ENCODE peak calls at places on chromosomes 16 and 17, in four cellular contexts. M is heart left ventricle, N is dorsolateral prefrontal cortex, L is body of pancreas. V is an unnamed sample.

GRCh38 chr17:45136846-45137560 is 1.5 kb downstream of the ACBD4 start:
- DNase-seq in M (no peak), L (no peak), N (no peak), V (no peak)

GRCh38 chr16:22029632-22030031 is 21.7 kb downstream of the MOSMO start:
- DNase-seq in M (no peak), L (peak; percentile 13), N (no peak), V (no peak)

GRCh38 chr16:22763655-22764054 is 50.3 kb upstream of the HS3ST2 start:
- DNase-seq in M (no peak), L (no peak), N (no peak), V (no peak)

GRCh38 chr17:11744696-11745095 is 146.4 kb downstream of the DNAH9 start:
- DNase-seq in M (no peak), N (no peak), L (no peak), V (no peak)

GRCh38 chr17:7281953-7282751 is 634 bp downstream of the SLC2A4 start:
- DNase-seq in N (no peak), L (peak; percentile 31), M (peak; percentile 84), V (peak; percentile 92)

GRCh38 chr17:6713130-6713917 is at the start of gene SLC13A5:
- DNase-seq in N (no peak), L (peak; percentile 20), M (peak; percentile 17), V (peak; percentile 60)

GRCh38 chr16:2858245-2859025 is 465 bp upstream of the PRSS22 start:
- DNase-seq in L (peak; percentile 97), N (no peak), M (no peak), V (no peak)

GRCh38 chr17:31596382-31597323 is 205.2 kb downstream of the RAB11FIP4 start:
- DNase-seq in M (peak; percentile 85), N (peak; percentile 55), L (peak; percentile 38), V (peak; percentile 87)

GRCh38 chr16:86466695-86467406 is 43.5 kb upstream of the FOXF1 start:
- DNase-seq in N (no peak), M (no peak), L (no peak), V (no peak)

GRCh38 chr16:69141936-69142335 is 9.5 kb downstream of the UTP4 start:
- DNase-seq in N (no peak), M (no peak), L (no peak), V (no peak)

GRCh38 chr17:81905424-81905875 is 3.4 kb downstream of the NPB start:
- DNase-seq in M (no peak), N (no peak), L (no peak), V (peak; percentile 54)

GRCh38 chr17:61335845-61336655 is 63.6 kb upstream of the TBX2 start:
- DNase-seq in L (peak; percentile 71), M (peak; percentile 30), N (no peak), V (no peak)
- H3K27ac ChIP-seq in L (no peak overlapping the region), M (no peak overlapping the region), N (no peak overlapping the region), V (no peak overlapping the region)

DNA sequence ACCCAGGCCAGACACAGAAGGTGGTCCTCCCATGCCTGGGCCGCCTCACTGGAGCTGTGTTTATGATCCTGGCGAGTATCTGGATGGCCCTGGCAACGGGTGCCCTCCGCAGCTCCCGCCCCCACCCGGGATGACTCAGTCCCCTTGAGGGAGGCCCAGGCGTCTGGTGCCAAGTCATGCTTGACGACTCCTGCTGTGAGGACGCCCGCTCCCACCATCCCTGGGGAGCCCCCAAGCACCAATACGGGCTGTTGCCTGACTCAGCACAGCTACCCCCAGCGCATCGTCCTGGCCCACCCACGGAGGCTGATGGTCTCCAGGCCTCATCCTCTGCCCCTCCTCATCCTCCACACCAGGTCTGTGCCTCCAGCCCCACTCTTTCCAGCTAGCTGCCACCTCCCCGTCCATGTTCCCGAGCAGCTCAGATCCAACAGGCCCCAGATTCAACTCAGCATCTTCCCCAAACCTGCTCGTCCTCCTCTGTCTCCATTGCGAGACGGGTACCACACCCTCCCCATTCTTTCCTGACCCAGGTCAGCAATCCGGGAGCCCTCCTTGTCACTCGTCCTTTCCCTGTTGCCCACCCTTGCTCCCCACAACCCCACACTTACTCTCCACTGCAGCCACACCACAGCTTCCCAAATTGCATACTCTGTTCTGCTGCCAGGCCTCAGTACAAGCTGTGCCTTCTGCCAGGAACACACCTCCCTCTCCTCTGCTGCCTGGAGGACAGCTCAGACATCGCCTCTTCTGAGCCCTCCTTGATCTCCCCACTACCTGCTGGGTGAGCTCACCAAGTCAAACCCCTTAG is 2.6 kb downstream of the CAMKK1 start:
- DNase-seq in N (peak; percentile 81), M (peak; percentile 72), L (peak; percentile 84), V (peak; percentile 82)
- H3K4me3 ChIP-seq in N (peak overlapping the region; percentile 33), M (no peak overlapping the region), L (no peak overlapping the region), V (no peak overlapping the region)

GRCh38 chr16:1348441-1348840 is 3.2 kb downstream of the TSR3 start:
- DNase-seq in M (no peak), N (no peak), L (no peak), V (peak; percentile 47)

GRCh38 chr16:1349351-1349750 is 2.3 kb downstream of the TSR3 start:
- DNase-seq in L (no peak), M (no peak), N (no peak), V (peak; percentile 48)

GRCh38 chr16:1349951-1350350 is 1.7 kb downstream of the TSR3 start:
- DNase-seq in L (no peak), N (no peak), M (no peak), V (no peak)

GRCh38 chr16:1347962-1348361 is 3.7 kb downstream of the TSR3 start:
- DNase-seq in L (no peak), N (no peak), M (no peak), V (no peak)

DNA sequence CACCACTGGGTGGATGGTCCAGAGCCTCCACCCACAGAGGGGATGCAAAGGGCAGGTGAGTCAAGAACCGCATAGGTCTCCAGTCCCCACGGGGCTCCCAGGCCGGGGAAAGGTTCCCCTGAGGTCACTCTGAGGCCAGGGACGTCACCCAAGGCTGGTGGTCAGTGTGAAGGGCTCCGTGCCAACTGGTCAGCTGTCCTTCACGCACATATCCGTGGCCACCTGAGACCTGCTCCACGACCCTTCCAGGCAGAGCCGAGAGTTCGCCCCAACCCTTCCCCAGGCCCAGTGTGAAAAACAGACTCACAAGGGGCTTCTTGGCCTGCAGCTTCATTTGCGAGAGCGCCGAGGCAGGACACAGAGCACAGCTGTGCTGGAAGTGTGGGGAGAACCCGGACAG is 2.8 kb downstream of the TSR3 start:
- DNase-seq in L (no peak), M (no peak), N (no peak), V (peak; percentile 52)
- H3K27ac ChIP-seq in L (no peak overlapping the region), M (no peak overlapping the region), N (no peak overlapping the region), V (no peak overlapping the region)

GRCh38 chr17:4944554-4945175 is 3.7 kb downstream of the PFN1 start:
- DNase-seq in M (no peak), L (no peak), N (no peak), V (no peak)
- H3K4me3 ChIP-seq in M (peak overlapping the region; percentile 100), L (no peak overlapping the region), N (no peak overlapping the region), V (no peak overlapping the region)

GRCh38 chr17:69593716-69594115 is 179.2 kb downstream of the MAP2K6 start:
- DNase-seq in N (no peak), L (no peak), M (no peak), V (no peak)

GRCh38 chr17:69590690-69591089 is 176.2 kb downstream of the MAP2K6 start:
- DNase-seq in M (no peak), N (no peak), L (no peak), V (no peak)

GRCh38 chr17:69593351-69593715 is 178.8 kb downstream of the MAP2K6 start:
- DNase-seq in L (no peak), M (no peak), N (no peak), V (no peak)

GRCh38 chr17:69594641-69595040 is 180.1 kb downstream of the MAP2K6 start:
- DNase-seq in M (no peak), N (no peak), L (no peak), V (no peak)

GRCh38 chr17:69592692-69593350 is 178.3 kb downstream of the MAP2K6 start:
- DNase-seq in N (no peak), L (no peak), M (no peak), V (no peak)
- H3K27ac ChIP-seq in N (no peak overlapping the region), L (no peak overlapping the region), M (no peak overlapping the region), V (no peak overlapping the region)

GRCh38 chr17:19359856-19360255 is 2.7 kb downstream of the B9D1 start:
- DNase-seq in N (no peak), L (no peak), M (no peak), V (peak; percentile 42)
- H3K4me3 ChIP-seq in N (no peak overlapping the region), L (no peak overlapping the region), M (no peak overlapping the region), V (no peak overlapping the region)

DNA sequence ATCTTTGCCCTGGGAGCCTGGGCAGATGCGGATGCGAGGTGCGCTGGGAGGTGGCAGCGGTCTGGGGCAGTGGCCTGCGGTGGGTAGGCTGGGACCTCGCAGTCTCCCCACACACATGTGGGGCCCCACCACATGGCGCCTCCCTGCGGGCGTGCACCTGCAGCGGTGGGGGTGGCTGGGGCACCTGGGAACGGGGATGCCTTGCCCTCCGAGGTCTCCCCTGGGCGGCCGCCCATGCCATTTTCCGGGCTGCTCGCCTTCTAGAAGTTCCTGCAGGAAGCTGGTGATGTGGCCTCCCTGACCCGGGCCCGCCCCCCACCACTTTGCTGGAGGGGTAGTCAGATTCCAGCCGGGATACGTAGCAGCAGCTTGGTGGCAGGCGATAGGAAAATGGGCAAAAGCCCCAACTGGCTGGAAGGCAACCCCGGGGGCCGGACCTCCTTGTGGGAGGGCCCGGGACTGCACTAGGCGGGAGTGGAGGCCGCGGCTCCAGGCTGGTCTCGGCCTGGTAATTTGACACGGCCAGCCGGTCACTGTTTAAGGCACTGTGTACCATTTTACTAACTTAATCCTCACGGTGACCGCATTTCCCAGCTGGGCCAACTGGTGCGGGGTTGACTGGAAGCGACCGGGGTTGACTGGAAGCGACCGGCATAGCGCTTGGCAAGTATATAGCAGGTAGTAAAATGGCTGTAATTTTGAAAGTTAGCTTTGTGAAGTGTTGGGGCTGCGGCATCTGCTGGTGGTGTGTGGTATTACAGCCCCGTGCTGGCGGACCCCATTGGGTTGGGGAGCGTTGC is 38.5 kb downstream of the IGF2BP1 start:
- DNase-seq in N (no peak), M (no peak), L (peak; percentile 36), V (peak; percentile 38)
- H3K27ac ChIP-seq in N (no peak overlapping the region), M (no peak overlapping the region), L (no peak overlapping the region), V (no peak overlapping the region)

GRCh38 chr17:38453951-38454421 is 25.7 kb downstream of the ARHGAP23 start:
- DNase-seq in L (no peak), N (no peak), M (peak; percentile 66), V (no peak)

GRCh38 chr17:38451030-38451839 is 23.0 kb downstream of the ARHGAP23 start:
- DNase-seq in N (no peak), L (no peak), M (peak; percentile 82), V (peak; percentile 52)

GRCh38 chr17:38452719-38453118 is 24.5 kb downstream of the ARHGAP23 start:
- DNase-seq in M (no peak), L (no peak), N (no peak), V (no peak)

GRCh38 chr17:38450699-38451029 is 22.4 kb downstream of the ARHGAP23 start:
- DNase-seq in N (no peak), L (no peak), M (no peak), V (no peak)

DNA sequence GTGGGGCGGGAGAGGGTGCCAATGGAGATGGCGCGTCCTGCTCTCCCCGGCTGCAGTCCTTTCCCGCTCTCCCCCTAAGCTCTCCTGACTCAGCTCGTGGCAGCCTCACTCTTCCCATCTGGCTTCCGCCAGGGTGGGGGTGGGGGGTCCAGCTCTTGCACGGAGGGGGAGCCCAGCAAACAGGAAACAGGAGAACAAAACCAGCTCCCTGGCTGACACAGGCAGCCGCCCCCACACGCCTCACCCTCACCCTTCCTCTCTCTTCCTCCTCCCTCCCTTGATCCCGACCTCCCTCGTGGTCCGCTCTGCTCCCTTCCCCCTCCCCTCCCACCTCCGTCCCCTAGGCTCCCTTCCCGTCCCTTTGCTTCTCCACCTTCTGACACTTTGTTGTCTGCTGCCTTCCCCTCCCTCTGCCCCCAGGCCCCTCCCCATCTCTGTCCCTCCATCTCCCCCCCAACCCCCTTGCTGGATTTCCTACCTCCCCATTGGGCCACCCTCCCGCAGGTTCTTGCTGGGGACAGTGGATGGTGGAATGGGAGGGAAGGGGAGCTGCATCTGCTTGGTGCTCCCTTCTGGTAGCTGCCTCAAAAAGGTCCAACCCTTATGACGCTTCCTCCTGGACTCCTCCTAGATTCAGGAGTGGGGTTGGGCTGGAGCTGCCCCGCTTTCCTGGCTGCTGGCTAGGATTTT is 23.7 kb downstream of the ARHGAP23 start:
- DNase-seq in L (no peak), N (no peak), M (peak; percentile 73), V (peak; percentile 54)
- H3K4me3 ChIP-seq in L (no peak overlapping the region), N (no peak overlapping the region), M (peak overlapping the region; percentile 40), V (no peak overlapping the region)